ENCODE peak calls at places on chromosomes 16 and 17, in six cellular contexts. E, R, S, T, K and J are unnamed samples.

GRCh38 chr16:14069818-14070217 is 1.3 kb upstream of the MRTFB start:
- DNase-seq in E (no peak), R (no peak), S (no peak), T (no peak), K (no peak), J (no peak)

GRCh38 chr17:36136439-36136838 is 32.8 kb downstream of the CCL4 start:
- DNase-seq in E (no peak), R (no peak), S (no peak), T (no peak), K (no peak), J (no peak)

GRCh38 chr17:3585826-3586225 is 23.4 kb downstream of the TRPV1 start:
- DNase-seq in E (no peak), R (no peak), S (no peak), T (no peak), K (no peak), J (no peak)

GRCh38 chr16:70453891-70454220 is 539 bp upstream of the FCSK start:
- DNase-seq in E (no peak), R (peak; percentile 62), S (no peak), T (no peak), K (peak; percentile 84), J (no peak)

GRCh38 chr16:74743668-74744299 is 30.8 kb downstream of the FA2H start:
- DNase-seq in E (peak; percentile 79), R (no peak), S (no peak), T (peak; percentile 64), K (no peak), J (no peak)

GRCh38 chr17:76154935-76155845 is 14.1 kb upstream of the FOXJ1 start:
- DNase-seq in E (no peak), R (no peak), S (no peak), T (no peak), K (no peak), J (peak; percentile 23)

GRCh38 chr17:76781056-76781982 is 43.4 kb downstream of the MFSD11 start:
- DNase-seq in E (no peak), R (no peak), S (no peak), T (no peak), K (peak; percentile 54), J (peak; percentile 54)

GRCh38 chr16:70692481-70693203 is 6.8 kb upstream of the MTSS2 start:
- DNase-seq in E (no peak), R (no peak), S (no peak), T (peak; percentile 76), K (no peak), J (no peak)

GRCh38 chr16:20740007-20740883 is 1.4 kb downstream of the THUMPD1 start:
- DNase-seq in E (no peak), R (no peak), S (no peak), T (peak; percentile 5), K (peak; percentile 7), J (no peak)

GRCh38 chr16:69566437-69567030 is 768 bp downstream of the NFAT5 start:
- DNase-seq in E (peak; percentile 68), R (peak; percentile 56), S (no peak), T (peak; percentile 80), K (no peak), J (peak; percentile 47)

GRCh38 chr17:33509331-33509730 is 216.2 kb upstream of the ASIC2 start:
- DNase-seq in E (no peak), R (no peak), S (no peak), T (no peak), K (no peak), J (no peak)

GRCh38 chr16:77169650-77170236 is 21.2 kb upstream of the MON1B start:
- DNase-seq in E (peak; percentile 34), R (peak; percentile 70), S (peak; percentile 17), T (peak; percentile 44), K (peak; percentile 68), J (peak; percentile 63)

GRCh38 chr16:78961464-78961863 is 639.1 kb downstream of the MAF start:
- DNase-seq in E (no peak), R (no peak), S (no peak), T (no peak), K (no peak), J (no peak)

GRCh38 chr16:78957328-78958100 is 643.0 kb downstream of the MAF start:
- DNase-seq in E (no peak), R (peak; percentile 52), S (no peak), T (no peak), K (no peak), J (no peak)

GRCh38 chr16:78967948-78968347 is 632.6 kb downstream of the MAF start:
- DNase-seq in E (no peak), R (no peak), S (no peak), T (no peak), K (no peak), J (no peak)

GRCh38 chr16:78962457-78962929 is 638.0 kb downstream of the MAF start:
- DNase-seq in E (no peak), R (no peak), S (no peak), T (no peak), K (no peak), J (no peak)
- H2BK15ac ChIP-seq in E (no peak overlapping the region), R (no peak overlapping the region), S (no peak overlapping the region), T (no peak overlapping the region), K (no peak overlapping the region), J (no peak overlapping the region)

GRCh38 chr16:57434003-57434402 is 13.2 kb downstream of the CIAPIN1 start:
- DNase-seq in E (no peak), R (no peak), S (no peak), T (no peak), K (no peak), J (no peak)
- H3K27ac ChIP-seq in E (no peak overlapping the region), R (no peak overlapping the region), S (no peak overlapping the region), T (no peak overlapping the region), K (no peak overlapping the region), J (no peak overlapping the region)

GRCh38 chr17:81453049-81453448 is 57.8 kb downstream of the BAHCC1 start:
- DNase-seq in E (no peak), R (no peak), S (no peak), T (no peak), K (no peak), J (no peak)
- H2BK15ac ChIP-seq in E (no peak overlapping the region), R (no peak overlapping the region), S (peak overlapping the region; percentile 61), T (no peak overlapping the region), K (no peak overlapping the region), J (no peak overlapping the region)

GRCh38 chr16:4298761-4299522 is 16.9 kb upstream of the GLIS2 start:
- DNase-seq in E (peak; percentile 94), R (no peak), S (no peak), T (peak; percentile 90), K (peak; percentile 97), J (peak; percentile 90)
- H3K27ac ChIP-seq in E (peak overlapping the region; percentile 96), R (peak overlapping the region; percentile 35), S (no peak overlapping the region), T (peak overlapping the region; percentile 99), K (peak overlapping the region; percentile 87), J (peak overlapping the region; percentile 82)

GRCh38 chr16:73026754-73027654 is 20.9 kb downstream of the ZFHX3 start:
- DNase-seq in E (no peak), R (no peak), S (no peak), T (no peak), K (no peak), J (no peak)
- H2BK15ac ChIP-seq in E (no peak overlapping the region), R (no peak overlapping the region), S (no peak overlapping the region), T (peak overlapping the region; percentile 68), K (no peak overlapping the region), J (no peak overlapping the region)

DNA sequence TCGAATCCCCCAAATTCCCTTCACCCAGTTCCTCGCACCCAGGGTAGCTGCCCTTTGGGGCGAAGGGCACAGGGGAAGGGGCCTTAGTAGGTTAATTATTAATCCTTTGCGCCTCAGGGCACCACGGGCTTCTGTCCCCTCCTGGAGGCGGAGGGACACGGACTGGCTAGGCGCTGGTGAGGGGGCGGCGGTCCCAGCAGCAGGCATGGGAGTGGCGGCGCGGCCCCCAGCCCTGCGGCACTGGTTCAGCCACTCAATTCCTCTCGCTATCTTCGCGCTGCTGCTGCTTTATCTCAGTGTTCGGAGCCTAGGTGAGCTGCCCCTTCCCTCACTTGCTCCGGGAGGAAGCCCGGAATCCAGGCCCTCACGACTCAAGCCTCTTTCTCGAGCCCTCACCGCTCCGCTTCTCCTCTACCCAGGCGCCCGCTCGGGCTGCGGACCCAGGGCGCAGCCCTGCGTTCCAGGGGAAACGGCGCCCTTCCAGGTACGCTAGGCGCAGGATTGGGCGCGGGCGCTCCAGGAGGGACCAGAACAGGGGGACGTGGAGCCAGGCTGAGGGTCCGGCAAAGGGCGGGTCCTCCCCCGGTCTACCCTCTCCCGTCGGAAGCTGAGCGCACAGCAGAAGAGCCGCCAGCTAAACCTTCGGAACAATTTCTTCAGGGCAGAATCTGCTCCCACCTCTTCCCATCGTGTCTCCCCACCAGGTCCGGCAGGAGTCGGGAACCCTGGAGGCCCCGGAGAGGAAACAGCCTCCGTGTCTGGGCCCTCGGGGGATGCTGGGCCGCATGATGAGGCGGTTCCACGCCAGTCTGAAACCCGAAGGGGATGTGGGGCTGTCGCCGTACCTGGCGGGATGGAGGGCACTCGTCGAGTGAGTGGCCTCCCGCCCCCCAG is at the start of gene GLTPD2:
- DNase-seq in E (no peak), R (peak; percentile 29), S (no peak), T (peak; percentile 33), K (peak; percentile 61), J (peak; percentile 56)
- H3K27ac ChIP-seq in E (peak within 1 kb of the TSS; percentile 53), R (peak within 1 kb of the TSS; percentile 75), S (no peak within 1 kb of the TSS), T (no peak within 1 kb of the TSS), K (peak within 1 kb of the TSS; percentile 17), J (no peak within 1 kb of the TSS)

GRCh38 chr17:74454197-74455024 is 12.0 kb upstream of the CD300A start:
- DNase-seq in E (peak; percentile 29), R (peak; percentile 88), S (no peak), T (peak; percentile 75), K (peak; percentile 91), J (peak; percentile 55)

GRCh38 chr17:74453665-74454196 is 12.7 kb upstream of the CD300A start:
- DNase-seq in E (no peak), R (no peak), S (no peak), T (no peak), K (no peak), J (peak; percentile 97)

GRCh38 chr17:74457146-74457819 is 9.2 kb upstream of the CD300A start:
- DNase-seq in E (peak; percentile 30), R (peak; percentile 74), S (no peak), T (peak; percentile 52), K (peak; percentile 62), J (peak; percentile 83)

GRCh38 chr17:74452841-74453661 is 13.4 kb upstream of the CD300A start:
- DNase-seq in E (no peak), R (no peak), S (no peak), T (no peak), K (no peak), J (peak; percentile 69)

DNA sequence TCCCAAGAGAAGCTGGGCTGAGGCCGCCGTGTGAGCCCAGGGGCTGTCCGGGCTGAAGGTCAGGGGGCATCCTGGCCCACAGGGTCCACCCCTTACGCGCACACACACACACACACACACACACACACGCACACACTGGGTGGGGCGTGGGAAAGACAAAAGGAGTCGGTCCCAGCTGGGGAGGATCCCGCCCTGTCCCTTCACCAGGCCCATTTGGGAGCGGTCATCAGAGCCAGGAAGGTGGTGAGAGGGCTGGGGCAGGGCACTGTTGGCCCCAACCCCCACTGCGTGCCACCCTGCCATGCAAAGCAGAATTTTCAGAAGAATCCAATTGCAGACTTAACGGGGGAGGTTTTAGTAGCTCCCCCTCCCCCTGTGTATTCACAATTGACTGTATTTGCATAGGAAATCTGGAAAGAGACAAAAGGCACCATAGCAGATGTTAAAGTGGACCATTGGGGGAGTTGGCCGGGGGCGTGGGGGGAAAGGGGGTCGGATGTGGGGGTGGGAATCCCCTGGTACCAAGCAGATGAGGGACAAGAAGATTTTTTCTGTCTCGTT is 11.3 kb upstream of the CD300A start:
- DNase-seq in E (no peak), R (no peak), S (no peak), T (no peak), K (no peak), J (peak; percentile 53)
- H2BK15ac ChIP-seq in E (no peak overlapping the region), R (peak overlapping the region; percentile 96), S (no peak overlapping the region), T (no peak overlapping the region), K (no peak overlapping the region), J (no peak overlapping the region)